ENCODE peak calls at places on chromosomes 4 and X, in seven cellular contexts. One of them, this sample, is unnamed.

GRCh38 chr4:33696586-33696985 is 2547.7 kb downstream of the ARAP2 start:
- DNase-seq in tibial nerve: no peak
- DNase-seq in IMR-90: no peak
- DNase-seq in gastrocnemius medialis: no peak
- DNase-seq in lower leg skin: no peak
- DNase-seq in body of pancreas: no peak
- DNase-seq in A549: no peak
- DNase-seq in this sample: no peak

GRCh38 chrX:54891573-54891972 is 29.1 kb upstream of the TRO start:
- DNase-seq in gastrocnemius medialis: peak
- DNase-seq in tibial nerve: no peak
- DNase-seq in IMR-90: peak
- DNase-seq in A549: peak
- DNase-seq in body of pancreas: peak
- DNase-seq in lower leg skin: no peak
- DNase-seq in this sample: no peak

GRCh38 chrX:69285881-69286545 is 120.8 kb upstream of the PJA1 start:
- DNase-seq in tibial nerve: peak
- DNase-seq in IMR-90: no peak
- DNase-seq in body of pancreas: peak
- DNase-seq in lower leg skin: peak
- DNase-seq in gastrocnemius medialis: peak
- DNase-seq in A549: peak
- DNase-seq in this sample: peak

GRCh38 chr4:18676136-18676922 is 654.8 kb upstream of the LCORL start:
- DNase-seq in A549: no peak
- DNase-seq in tibial nerve: no peak
- DNase-seq in body of pancreas: no peak
- DNase-seq in lower leg skin: no peak
- DNase-seq in IMR-90: no peak
- DNase-seq in gastrocnemius medialis: no peak
- DNase-seq in this sample: no peak

GRCh38 chr4:149164282-149164681 is 651.4 kb downstream of the IQCM start:
- DNase-seq in body of pancreas: no peak
- DNase-seq in tibial nerve: no peak
- DNase-seq in A549: peak
- DNase-seq in gastrocnemius medialis: no peak
- DNase-seq in lower leg skin: no peak
- DNase-seq in IMR-90: peak
- DNase-seq in this sample: no peak

GRCh38 chrX:68867458-68868166 is 38.8 kb downstream of the EFNB1 start:
- DNase-seq in body of pancreas: no peak
- DNase-seq in IMR-90: no peak
- DNase-seq in tibial nerve: no peak
- DNase-seq in gastrocnemius medialis: no peak
- DNase-seq in A549: no peak
- DNase-seq in lower leg skin: no peak
- DNase-seq in this sample: no peak

GRCh38 chrX:126723881-126724280 is 95.6 kb upstream of the PRR32 start:
- DNase-seq in lower leg skin: no peak
- DNase-seq in IMR-90: no peak
- DNase-seq in body of pancreas: no peak
- DNase-seq in gastrocnemius medialis: no peak
- DNase-seq in tibial nerve: no peak
- DNase-seq in A549: no peak
- DNase-seq in this sample: no peak

GRCh38 chrX:150848914-150849365 is 49.5 kb downstream of the CD99L2 start:
- DNase-seq in tibial nerve: no peak
- DNase-seq in gastrocnemius medialis: peak
- DNase-seq in A549: peak
- DNase-seq in IMR-90: no peak
- DNase-seq in lower leg skin: no peak
- DNase-seq in body of pancreas: peak
- DNase-seq in this sample: peak

GRCh38 chr4:5738061-5738460 is 27.1 kb downstream of the EVC start:
- DNase-seq in A549: no peak
- DNase-seq in gastrocnemius medialis: no peak
- DNase-seq in tibial nerve: no peak
- DNase-seq in lower leg skin: no peak
- DNase-seq in body of pancreas: no peak
- DNase-seq in IMR-90: peak
- DNase-seq in this sample: no peak

GRCh38 chrX:73206366-73206765 is 8.3 kb downstream of the NAP1L2 start:
- DNase-seq in lower leg skin: no peak
- DNase-seq in gastrocnemius medialis: no peak
- DNase-seq in body of pancreas: no peak
- DNase-seq in A549: no peak
- DNase-seq in IMR-90: no peak
- DNase-seq in tibial nerve: no peak
- DNase-seq in this sample: no peak

GRCh38 chr4:150315175-150315574 is 236.9 kb downstream of the DCLK2 start:
- DNase-seq in body of pancreas: no peak
- DNase-seq in lower leg skin: no peak
- DNase-seq in A549: no peak
- DNase-seq in IMR-90: no peak
- DNase-seq in gastrocnemius medialis: no peak
- DNase-seq in tibial nerve: no peak
- DNase-seq in this sample: no peak

GRCh38 chr4:153270361-153270760 is 66.1 kb downstream of the TRIM2 start:
- DNase-seq in IMR-90: no peak
- DNase-seq in lower leg skin: no peak
- DNase-seq in body of pancreas: no peak
- DNase-seq in A549: no peak
- DNase-seq in tibial nerve: no peak
- DNase-seq in gastrocnemius medialis: no peak
- DNase-seq in this sample: no peak
- TF ChIP-seq CTCF in IMR-90: no peak
- TF ChIP-seq CTCF in lower leg skin: no peak
- TF ChIP-seq CTCF in body of pancreas: no peak
- TF ChIP-seq CTCF in A549: no peak
- TF ChIP-seq CTCF in tibial nerve: no peak
- TF ChIP-seq CTCF in gastrocnemius medialis: no peak
- TF ChIP-seq CTCF in this sample: no peak

GRCh38 chrX:154750301-154751120 is at the start of gene GAB3:
- DNase-seq in A549: no peak
- DNase-seq in IMR-90: peak
- DNase-seq in tibial nerve: no peak
- DNase-seq in gastrocnemius medialis: no peak
- DNase-seq in lower leg skin: no peak
- DNase-seq in body of pancreas: peak
- DNase-seq in this sample: peak
- TF ChIP-seq POLR2A in A549: no peak
- TF ChIP-seq POLR2A in IMR-90: no peak
- TF ChIP-seq POLR2A in tibial nerve: no peak
- TF ChIP-seq POLR2A in gastrocnemius medialis: no peak
- TF ChIP-seq POLR2A in lower leg skin: no peak
- TF ChIP-seq POLR2A in body of pancreas: no peak
- TF ChIP-seq POLR2A in this sample: no peak

GRCh38 chr4:48403358-48403757 is 62.0 kb downstream of the SLAIN2 start:
- DNase-seq in IMR-90: no peak
- DNase-seq in gastrocnemius medialis: no peak
- DNase-seq in body of pancreas: no peak
- DNase-seq in A549: no peak
- DNase-seq in lower leg skin: no peak
- DNase-seq in tibial nerve: no peak
- DNase-seq in this sample: no peak

GRCh38 chr4:48409203-48409602 is 67.9 kb downstream of the SLAIN2 start:
- DNase-seq in A549: no peak
- DNase-seq in lower leg skin: no peak
- DNase-seq in tibial nerve: no peak
- DNase-seq in IMR-90: no peak
- DNase-seq in body of pancreas: no peak
- DNase-seq in gastrocnemius medialis: no peak
- DNase-seq in this sample: no peak

GRCh38 chr4:48400416-48400815 is 59.1 kb downstream of the SLAIN2 start:
- DNase-seq in tibial nerve: no peak
- DNase-seq in gastrocnemius medialis: peak
- DNase-seq in A549: no peak
- DNase-seq in IMR-90: no peak
- DNase-seq in body of pancreas: no peak
- DNase-seq in lower leg skin: no peak
- DNase-seq in this sample: no peak

GRCh38 chr4:48405924-48406323 is 64.6 kb downstream of the SLAIN2 start:
- DNase-seq in lower leg skin: no peak
- DNase-seq in gastrocnemius medialis: no peak
- DNase-seq in A549: no peak
- DNase-seq in tibial nerve: no peak
- DNase-seq in IMR-90: no peak
- DNase-seq in body of pancreas: no peak
- DNase-seq in this sample: no peak

GRCh38 chr4:48403779-48404178 is 62.5 kb downstream of the SLAIN2 start:
- DNase-seq in body of pancreas: no peak
- DNase-seq in IMR-90: no peak
- DNase-seq in tibial nerve: no peak
- DNase-seq in gastrocnemius medialis: peak
- DNase-seq in A549: no peak
- DNase-seq in lower leg skin: no peak
- DNase-seq in this sample: no peak
- TF ChIP-seq CTCF in body of pancreas: no peak
- TF ChIP-seq CTCF in IMR-90: no peak
- TF ChIP-seq CTCF in tibial nerve: no peak
- TF ChIP-seq CTCF in gastrocnemius medialis: no peak
- TF ChIP-seq CTCF in A549: no peak
- TF ChIP-seq CTCF in lower leg skin: no peak
- TF ChIP-seq CTCF in this sample: no peak

GRCh38 chr4:2042207-2042946 is 16.8 kb upstream of the NAT8L start:
- DNase-seq in tibial nerve: no peak
- DNase-seq in lower leg skin: peak
- DNase-seq in gastrocnemius medialis: no peak
- DNase-seq in IMR-90: no peak
- DNase-seq in body of pancreas: peak
- DNase-seq in A549: no peak
- DNase-seq in this sample: peak
- TF ChIP-seq POLR2A in tibial nerve: no peak
- TF ChIP-seq POLR2A in lower leg skin: no peak
- TF ChIP-seq POLR2A in gastrocnemius medialis: no peak
- TF ChIP-seq POLR2A in IMR-90: no peak
- TF ChIP-seq POLR2A in body of pancreas: no peak
- TF ChIP-seq POLR2A in A549: no peak
- TF ChIP-seq POLR2A in this sample: no peak

DNA sequence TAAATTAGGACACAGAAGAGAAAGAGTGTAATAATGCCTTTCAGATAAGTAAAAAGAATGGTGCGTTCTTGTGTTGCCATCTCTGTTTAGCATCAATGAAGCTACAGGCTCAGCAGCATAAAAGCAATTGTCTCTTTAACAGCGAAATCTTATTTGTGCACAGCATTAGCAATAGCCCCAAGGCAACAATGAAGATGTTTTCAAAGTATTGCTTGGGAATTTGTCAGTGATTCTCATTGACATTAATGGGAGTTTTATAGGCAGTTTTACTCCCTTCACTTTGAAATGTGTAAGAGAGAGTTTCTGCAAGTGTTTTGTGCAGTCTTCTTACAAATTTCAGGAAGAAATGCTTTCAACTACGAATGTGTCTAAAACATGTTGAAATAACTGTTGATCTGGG is 633.0 kb downstream of the TLL1 start:
- DNase-seq in IMR-90: no peak
- DNase-seq in body of pancreas: no peak
- DNase-seq in A549: no peak
- DNase-seq in gastrocnemius medialis: no peak
- DNase-seq in lower leg skin: no peak
- DNase-seq in tibial nerve: no peak
- DNase-seq in this sample: no peak
- TF ChIP-seq CTCF in IMR-90: no peak
- TF ChIP-seq CTCF in body of pancreas: no peak
- TF ChIP-seq CTCF in A549: no peak
- TF ChIP-seq CTCF in gastrocnemius medialis: no peak
- TF ChIP-seq CTCF in lower leg skin: no peak
- TF ChIP-seq CTCF in tibial nerve: no peak
- TF ChIP-seq CTCF in this sample: no peak

GRCh38 chr4:102825261-102826071 is 1.9 kb downstream of the UBE2D3 start:
- DNase-seq in lower leg skin: peak
- DNase-seq in body of pancreas: peak
- DNase-seq in tibial nerve: no peak
- DNase-seq in IMR-90: peak
- DNase-seq in gastrocnemius medialis: peak
- DNase-seq in A549: peak
- DNase-seq in this sample: peak
- TF ChIP-seq POLR2A in lower leg skin: no peak
- TF ChIP-seq POLR2A in body of pancreas: peak
- TF ChIP-seq POLR2A in tibial nerve: peak
- TF ChIP-seq POLR2A in IMR-90: peak
- TF ChIP-seq POLR2A in gastrocnemius medialis: peak
- TF ChIP-seq POLR2A in A549: no peak
- TF ChIP-seq POLR2A in this sample: peak

DNA sequence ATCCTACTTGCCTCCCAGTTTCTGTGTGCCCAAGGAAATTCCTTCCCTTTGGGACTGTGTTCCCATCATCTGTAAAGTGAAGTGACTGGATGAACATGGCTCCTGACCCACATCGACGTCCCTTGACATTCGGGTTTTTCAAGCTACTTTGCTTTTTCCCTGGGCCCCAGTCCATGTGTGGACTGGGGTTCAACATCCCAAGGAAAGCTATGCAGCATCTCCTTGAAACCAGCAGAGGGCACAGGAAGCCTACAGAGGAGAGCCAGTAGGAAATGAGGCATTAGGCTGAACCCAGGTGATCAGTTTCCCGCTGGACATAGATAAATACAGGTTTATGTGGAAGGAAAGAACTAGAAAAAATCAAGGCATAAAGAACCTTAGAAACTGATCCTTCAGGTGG is 145.1 kb upstream of the ARHGEF9 start:
- DNase-seq in body of pancreas: peak
- DNase-seq in tibial nerve: no peak
- DNase-seq in A549: peak
- DNase-seq in gastrocnemius medialis: no peak
- DNase-seq in IMR-90: no peak
- DNase-seq in lower leg skin: no peak
- DNase-seq in this sample: no peak
- TF ChIP-seq CTCF in body of pancreas: no peak
- TF ChIP-seq CTCF in tibial nerve: no peak
- TF ChIP-seq CTCF in A549: peak
- TF ChIP-seq CTCF in gastrocnemius medialis: no peak
- TF ChIP-seq CTCF in IMR-90: peak
- TF ChIP-seq CTCF in lower leg skin: no peak
- TF ChIP-seq CTCF in this sample: no peak

DNA sequence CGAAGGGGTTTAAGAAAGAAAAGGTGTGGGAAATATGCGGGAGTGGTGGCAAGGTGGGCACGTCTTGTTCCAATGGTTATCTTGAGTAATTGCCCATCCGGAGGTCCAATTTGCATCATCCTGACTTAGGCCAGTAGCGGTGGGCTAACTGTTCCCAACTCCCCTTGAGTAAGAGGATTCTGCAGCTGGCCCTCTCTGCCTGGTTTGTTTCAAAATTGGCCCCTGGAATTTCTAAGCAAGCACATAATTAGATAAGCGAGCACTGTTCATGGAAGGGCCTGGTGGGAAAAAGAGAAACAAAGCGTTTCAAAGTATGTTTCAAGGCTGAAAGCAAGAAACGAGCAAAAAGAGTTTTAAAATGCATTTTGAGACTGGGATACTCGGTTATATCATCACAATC is 198.2 kb downstream of the CEP135 start:
- DNase-seq in IMR-90: no peak
- DNase-seq in A549: no peak
- DNase-seq in tibial nerve: no peak
- DNase-seq in gastrocnemius medialis: no peak
- DNase-seq in lower leg skin: no peak
- DNase-seq in body of pancreas: no peak
- DNase-seq in this sample: no peak
- TF ChIP-seq POLR2A in IMR-90: no peak
- TF ChIP-seq POLR2A in A549: no peak
- TF ChIP-seq POLR2A in tibial nerve: no peak
- TF ChIP-seq POLR2A in gastrocnemius medialis: no peak
- TF ChIP-seq POLR2A in lower leg skin: no peak
- TF ChIP-seq POLR2A in body of pancreas: no peak
- TF ChIP-seq POLR2A in this sample: no peak